ENCODE peak calls at places on chromosome 4, in six cellular contexts. M is K562, L is GM12892, Z is GM12878, V is HepG2, N is H1. S is an unnamed sample.

GRCh38 chr4:153579410-153579809 is 104.7 kb upstream of the TLR2 start:
- DNase-seq in L (no peak), V (no peak), Z (no peak), N (no peak), M (no peak), S (no peak)

GRCh38 chr4:114717432-114717831 is 118.8 kb downstream of the UGT8 start:
- DNase-seq in N (no peak), V (no peak), L (no peak), M (no peak), Z (no peak), S (no peak)

GRCh38 chr4:169090479-169091215 is 80.6 kb upstream of the CBR4 start:
- DNase-seq in V (no peak), N (no peak), L (no peak), Z (no peak), M (no peak), S (no peak)

GRCh38 chr4:53920116-53920515 is 144.3 kb downstream of the CHIC2 start:
- DNase-seq in N (no peak), Z (no peak), V (no peak), L (no peak), M (no peak), S (no peak)

GRCh38 chr4:172134536-172134935 is 321.3 kb downstream of the GALNTL6 start:
- DNase-seq in Z (no peak), N (no peak), L (no peak), M (no peak), V (no peak), S (no peak)

GRCh38 chr4:103996059-103996458 is 276.3 kb upstream of the TACR3 start:
- DNase-seq in L (no peak), M (no peak), N (no peak), V (no peak), Z (no peak), S (no peak)

GRCh38 chr4:105426187-105426897 is 47.5 kb downstream of the PPA2 start:
- DNase-seq in M (no peak), L (no peak), V (no peak), Z (no peak), N (no peak), S (no peak)

GRCh38 chr4:39464886-39465501 is 6.1 kb downstream of the LIAS start:
- DNase-seq in L (no peak), V (no peak), N (no peak), M (peak), Z (no peak), S (no peak)

GRCh38 chr4:78320353-78320935 is 231.1 kb upstream of the ANXA3 start:
- DNase-seq in Z (no peak), N (no peak), M (no peak), L (no peak), V (peak), S (no peak)

GRCh38 chr4:119942806-119943205 is 123.8 kb downstream of the MAD2L1 start:
- DNase-seq in V (no peak), M (no peak), Z (no peak), L (no peak), N (no peak), S (no peak)

GRCh38 chr4:184163813-184164212 is 53.9 kb downstream of the ENPP6 start:
- DNase-seq in Z (no peak), L (no peak), V (peak), M (peak), N (peak), S (peak)

GRCh38 chr4:2607822-2608221 is 71.4 kb downstream of the FAM193A start:
- DNase-seq in N (no peak), Z (no peak), M (no peak), V (no peak), L (no peak), S (no peak)

GRCh38 chr4:164977243-164978164 is at the start of gene TRIM61:
- DNase-seq in V (no peak), Z (peak), L (peak), N (peak), M (no peak), S (no peak)

GRCh38 chr4:185540040-185540439 is 4.7 kb upstream of the PDLIM3 start:
- DNase-seq in V (no peak), L (no peak), N (no peak), Z (no peak), M (no peak), S (no peak)

GRCh38 chr4:86594559-86595425 is 677 bp downstream of the PTPN13 start:
- DNase-seq in Z (no peak), N (peak), V (no peak), M (no peak), L (no peak), S (no peak)

GRCh38 chr4:87835192-87835591 is 2.4 kb downstream of the MEPE start:
- DNase-seq in V (no peak), L (no peak), N (no peak), M (no peak), Z (no peak), S (no peak)

DNA sequence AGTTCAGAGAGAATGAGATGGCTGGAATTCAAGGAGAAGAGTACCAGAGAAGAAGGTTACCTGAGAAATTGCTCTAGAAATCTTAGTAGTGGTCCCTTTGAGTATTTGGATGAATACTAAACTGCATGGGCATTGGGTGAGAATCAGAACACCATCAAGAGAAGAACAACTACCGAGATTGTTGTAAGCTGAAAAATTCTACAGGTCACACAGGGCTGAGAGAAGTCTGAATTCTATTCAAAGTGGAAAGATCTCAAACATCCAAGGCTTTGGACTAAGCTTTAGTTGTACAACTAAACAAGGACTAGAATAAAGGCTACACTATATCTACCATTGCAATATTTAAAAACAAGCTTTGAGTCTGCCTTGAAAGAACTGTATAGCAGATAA is 40.8 kb downstream of the LRBA start:
- DNase-seq in L (no peak), M (no peak), V (no peak), Z (no peak), N (no peak), S (no peak)
- TF ChIP-seq POLR2A in L (no peak), M (no peak), V (no peak), Z (no peak), N (no peak), S (no peak)

GRCh38 chr4:16450031-16450430 is 223.8 kb upstream of the TAPT1 start:
- DNase-seq in Z (no peak), V (no peak), N (no peak), L (no peak), M (no peak), S (no peak)
- TF ChIP-seq TAF1 in Z (no peak), V (no peak), N (no peak), L (no peak), M (no peak), S (no peak)

DNA sequence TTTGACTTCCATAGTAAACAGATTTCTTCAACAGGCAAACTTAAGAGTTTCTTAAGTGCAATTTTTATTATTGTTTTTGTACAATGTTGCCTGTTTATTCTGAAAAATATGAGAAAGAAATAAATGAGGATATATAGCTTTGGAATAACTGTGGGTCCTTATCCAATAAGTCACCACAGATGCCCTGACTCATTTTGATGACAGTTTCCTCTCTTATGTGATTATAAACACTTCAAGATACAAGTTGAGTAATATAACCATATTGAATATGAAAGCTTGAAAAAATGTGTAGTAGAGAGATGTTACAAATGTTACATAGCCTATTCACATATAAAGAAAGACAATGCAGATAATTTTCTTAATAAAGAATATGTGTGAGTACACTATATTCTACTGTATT is 931.6 kb downstream of the RAPGEF2 start:
- DNase-seq in Z (no peak), V (no peak), L (no peak), M (no peak), N (no peak), S (no peak)
- TF ChIP-seq POLR2A in Z (no peak), V (no peak), L (no peak), M (no peak), N (no peak), S (no peak)

GRCh38 chr4:93466440-93466839 is 362.1 kb upstream of the ATOH1 start:
- DNase-seq in Z (no peak), N (no peak), V (no peak), M (no peak), L (no peak), S (no peak)

GRCh38 chr4:93469560-93469959 is 359.0 kb upstream of the ATOH1 start:
- DNase-seq in L (no peak), V (peak), Z (no peak), N (no peak), M (no peak), S (no peak)

DNA sequence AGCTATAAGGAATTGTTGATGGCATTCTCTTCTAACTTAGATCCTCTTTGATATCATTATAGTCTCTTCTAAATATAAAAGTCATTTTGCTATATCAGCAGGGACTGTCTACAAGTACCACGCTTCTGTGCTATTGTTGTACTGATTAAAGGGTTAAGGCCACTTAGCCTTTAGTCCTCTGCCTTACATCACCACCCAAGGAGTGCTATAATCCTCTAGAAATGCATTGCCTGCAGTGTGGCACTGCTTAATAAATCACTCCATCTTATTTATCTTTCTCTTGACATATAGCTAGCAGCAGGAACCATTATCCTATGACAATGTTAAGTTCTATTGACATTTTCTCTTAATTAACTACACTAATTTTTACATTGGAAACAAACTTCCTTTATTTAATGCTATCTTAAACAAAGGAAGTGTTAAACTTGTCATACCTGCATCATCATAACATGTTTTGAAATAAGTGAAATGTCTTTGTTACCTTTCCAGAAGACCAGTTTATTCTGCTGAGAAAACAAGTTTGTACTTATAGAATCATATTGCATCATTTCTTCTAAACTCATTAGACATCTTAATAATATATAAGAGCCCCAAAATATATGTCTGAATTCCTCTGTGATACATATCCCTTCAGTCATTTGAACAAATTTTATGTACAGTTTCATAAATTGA is 360.9 kb upstream of the ATOH1 start:
- DNase-seq in M (no peak), V (no peak), N (no peak), L (no peak), Z (no peak), S (no peak)
- TF ChIP-seq TAF1 in M (no peak), V (no peak), N (no peak), L (no peak), Z (no peak), S (no peak)

GRCh38 chr4:853416-853781 is 27.5 kb upstream of the CPLX1 start:
- DNase-seq in Z (no peak), V (no peak), N (no peak), M (no peak), L (no peak), S (no peak)
- TF ChIP-seq POLR2A in Z (no peak), V (no peak), N (no peak), M (no peak), L (no peak), S (no peak)

GRCh38 chr4:101345596-101346311 is 1.6 kb downstream of the PPP3CA start:
- DNase-seq in M (peak), N (peak), V (peak), L (peak), Z (no peak), S (peak)

GRCh38 chr4:101346312-101346561 is 1.1 kb downstream of the PPP3CA start:
- DNase-seq in L (no peak), Z (no peak), N (no peak), V (peak), M (no peak), S (peak)

GRCh38 chr4:101347267-101347556 is at the start of gene PPP3CA:
- DNase-seq in N (no peak), V (no peak), L (no peak), Z (no peak), M (no peak), S (no peak)

GRCh38 chr4:101346562-101347266 is 612 bp downstream of the PPP3CA start:
- DNase-seq in V (peak), Z (no peak), N (peak), M (peak), L (peak), S (peak)

DNA sequence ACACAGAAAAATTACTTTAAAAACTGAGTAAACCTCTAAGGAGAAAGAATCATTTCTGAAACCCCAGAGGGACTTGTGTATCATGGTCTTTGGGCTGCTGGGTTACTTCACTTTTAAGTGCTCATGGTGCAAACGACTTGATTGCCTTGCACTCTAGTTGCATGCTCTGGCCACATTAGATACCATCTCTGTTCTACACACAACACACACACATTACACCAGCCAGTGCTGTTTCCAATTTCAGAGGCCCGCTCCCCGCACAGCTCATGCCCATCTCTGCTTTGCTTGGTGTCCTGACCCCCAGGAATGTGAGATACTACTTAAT is 2.1 kb downstream of the PPP3CA start:
- DNase-seq in V (no peak), M (no peak), N (no peak), L (no peak), Z (no peak), S (no peak)
- TF ChIP-seq TAF1 in V (no peak), M (no peak), N (no peak), L (no peak), Z (no peak), S (no peak)

GRCh38 chr4:147678121-147678520 is 5.8 kb downstream of the PRMT9 start:
- DNase-seq in L (no peak), Z (no peak), V (no peak), M (no peak), N (no peak), S (no peak)

GRCh38 chr4:147678796-147679549 is 5.0 kb downstream of the PRMT9 start:
- DNase-seq in N (peak), V (peak), Z (no peak), M (no peak), L (no peak), S (no peak)

GRCh38 chr4:147683717-147684700 is at the start of gene PRMT9:
- DNase-seq in M (peak), Z (peak), N (peak), V (peak), L (peak), S (peak)

GRCh38 chr4:147682755-147683154 is 1.2 kb downstream of the PRMT9 start:
- DNase-seq in M (no peak), V (no peak), L (no peak), Z (no peak), N (no peak), S (no peak)

GRCh38 chr4:147683172-147683571 is 791 bp downstream of the PRMT9 start:
- DNase-seq in Z (no peak), N (no peak), L (no peak), V (peak), M (no peak), S (no peak)
- TF ChIP-seq POLR2A in Z (no peak), N (no peak), L (no peak), V (no peak), M (no peak), S (no peak)

GRCh38 chr4:7206856-7207567 is 14.7 kb downstream of the SORCS2 start:
- DNase-seq in M (peak), V (no peak), Z (no peak), L (no peak), N (no peak), S (no peak)
- TF ChIP-seq TAF1 in M (no peak), V (no peak), Z (no peak), L (no peak), N (no peak), S (no peak)

GRCh38 chr4:133148690-133149363 is at the start of gene PCDH10:
- DNase-seq in Z (no peak), V (peak), M (peak), N (peak), L (no peak), S (peak)
- TF ChIP-seq POLR2A in Z (no peak), V (no peak), M (peak), N (peak), L (no peak), S (no peak)

S was measured in GM12891.